ENCODE peak calls at places on chromosome 4, in seven cellular contexts. R is stimulated activated CD8-positive, alpha-beta memory T cell treated with anti-CD3 and anti-CD28 coated beads, Interleukin-7, amount 100 ng/mL, for 1 hour; G is AG09319; Y is T47D; U is foreskin melanocyte; M is mesothelial cell of epicardium; W is MCF 10A. A is an unnamed sample.

GRCh38 chr4:96598465-96598864 is 758.6 kb downstream of the PDHA2 start:
- DNase-seq in R (no peak), G (no peak), Y (no peak), U (no peak), M (no peak), W (no peak), A (no peak)

GRCh38 chr4:182207806-182208483 is 35.3 kb upstream of the TENM3 start:
- DNase-seq in R (no peak), G (no peak), Y (no peak), U (no peak), M (no peak), W (peak), A (peak)

GRCh38 chr4:168505996-168506395 is 9.1 kb downstream of the PALLD start:
- DNase-seq in R (no peak), G (no peak), Y (no peak), U (no peak), M (no peak), W (no peak), A (no peak)

GRCh38 chr4:6278801-6279197 is 9.1 kb downstream of the WFS1 start:
- DNase-seq in R (no peak), G (no peak), Y (no peak), U (no peak), M (no peak), W (no peak), A (no peak)

GRCh38 chr4:17082186-17082585 is 183.7 kb upstream of the LDB2 start:
- DNase-seq in R (no peak), G (no peak), Y (no peak), U (no peak), M (no peak), W (no peak), A (no peak)

GRCh38 chr4:70768301-70768948 is 46.7 kb downstream of the RUFY3 start:
- DNase-seq in R (no peak), G (no peak), Y (no peak), U (no peak), M (no peak), W (no peak), A (no peak)

GRCh38 chr4:15945516-15945915 is 7.0 kb upstream of the FGFBP1 start:
- DNase-seq in R (no peak), G (no peak), Y (no peak), U (no peak), M (no peak), W (no peak), A (no peak)

GRCh38 chr4:172411180-172411579 is 598.0 kb downstream of the GALNTL6 start:
- DNase-seq in R (no peak), G (no peak), Y (no peak), U (no peak), M (no peak), W (no peak), A (no peak)

GRCh38 chr4:67275179-67275750 is 270.0 kb downstream of the CENPC start:
- DNase-seq in R (no peak), G (no peak), Y (no peak), U (no peak), M (no peak), W (no peak), A (no peak)

GRCh38 chr4:181662383-181662782 is 580.8 kb upstream of the TENM3 start:
- DNase-seq in R (no peak), G (no peak), Y (no peak), U (peak), M (no peak), W (peak), A (no peak)

GRCh38 chr4:89416968-89417367 is 109.4 kb upstream of the GPRIN3 start:
- DNase-seq in R (no peak), G (no peak), Y (no peak), U (no peak), M (no peak), W (no peak), A (peak)

GRCh38 chr4:163755013-163755412 is 260.5 kb downstream of the TMA16 start:
- DNase-seq in R (no peak), G (no peak), Y (no peak), U (peak), M (no peak), W (peak), A (peak)

GRCh38 chr4:684611-685010 is 4.3 kb downstream of the SLC49A3 start:
- DNase-seq in R (no peak), G (no peak), Y (no peak), U (no peak), M (no peak), W (no peak), A (no peak)

GRCh38 chr4:120718979-120719566 is 203.5 kb downstream of the PRDM5 start:
- DNase-seq in R (no peak), G (no peak), Y (no peak), U (peak), M (no peak), W (peak), A (peak)

GRCh38 chr4:158782539-158783360 is 13.9 kb downstream of the FNIP2 start:
- DNase-seq in R (no peak), G (no peak), Y (peak), U (no peak), M (no peak), W (no peak), A (peak)

GRCh38 chr4:175054980-175055379 is 136.8 kb downstream of the ADAM29 start:
- DNase-seq in R (no peak), G (no peak), Y (no peak), U (no peak), M (no peak), W (no peak), A (no peak)

GRCh38 chr4:8433181-8433580 is 7.3 kb downstream of the ACOX3 start:
- DNase-seq in R (no peak), G (no peak), Y (no peak), U (peak), M (no peak), W (no peak), A (no peak)

GRCh38 chr4:96691496-96691895 is 851.6 kb downstream of the PDHA2 start:
- DNase-seq in R (no peak), G (no peak), Y (no peak), U (no peak), M (no peak), W (no peak), A (no peak)

GRCh38 chr4:87423313-87424031 is 1.1 kb downstream of the NUDT9 start:
- DNase-seq in R (no peak), G (no peak), Y (no peak), U (no peak), M (no peak), W (peak), A (peak)

GRCh38 chr4:118758293-118758692 is 73.1 kb downstream of the METTL14 start:
- DNase-seq in R (no peak), G (no peak), Y (no peak), U (no peak), M (no peak), W (no peak), A (no peak)

GRCh38 chr4:15142201-15142600 is 139.9 kb downstream of the CPEB2 start:
- DNase-seq in R (no peak), G (no peak), Y (no peak), U (no peak), M (no peak), W (no peak), A (no peak)

GRCh38 chr4:1953335-1953734 is 55.4 kb downstream of the NELFA start:
- DNase-seq in R (no peak), G (no peak), Y (no peak), U (no peak), M (no peak), W (no peak), A (no peak)

GRCh38 chr4:94917146-94917545 is 159.4 kb downstream of the BMPR1B start:
- DNase-seq in R (no peak), G (no peak), Y (no peak), U (no peak), M (no peak), W (no peak), A (no peak)